ENCODE peak calls at places on chromosomes 11 and 22, in four cellular contexts. Q is psoas muscle, H is BJ, G is adrenal gland. A is an unnamed sample.

GRCh38 chr11:74671520-74672196 is 59.6 kb downstream of the CHRDL2 start:
- DNase-seq in H (peak; percentile 41), Q (no peak), G (peak; percentile 14), A (peak; percentile 27)

GRCh38 chr22:19107730-19108074 is 14.5 kb downstream of the DGCR2 start:
- DNase-seq in G (no peak), Q (no peak), H (no peak), A (no peak)

GRCh38 chr11:63551889-63552266 is 11.3 kb downstream of the PLAAT2 start:
- DNase-seq in Q (no peak), H (no peak), G (no peak), A (no peak)

GRCh38 chr11:118175600-118176399 is 639 bp downstream of the SCN2B start:
- DNase-seq in H (no peak), G (no peak), Q (no peak), A (peak; percentile 83)

GRCh38 chr22:26670459-26670858 is 13.1 kb downstream of the MIAT start:
- DNase-seq in Q (no peak), G (no peak), H (no peak), A (no peak)

GRCh38 chr11:117834068-117834810 is 9.7 kb upstream of the FXYD2 start:
- DNase-seq in G (peak; percentile 10), H (no peak), Q (no peak), A (no peak)

GRCh38 chr11:62910141-62910882 is 10.9 kb downstream of the CHRM1 start:
- DNase-seq in H (no peak), Q (no peak), G (no peak), A (no peak)

GRCh38 chr22:25021976-25022711 is 69.6 kb downstream of the KIAA1671 start:
- DNase-seq in Q (no peak), G (no peak), H (no peak), A (no peak)

GRCh38 chr11:69439651-69440464 is 41.6 kb upstream of the LINC01488 start:
- DNase-seq in H (no peak), Q (no peak), G (no peak), A (no peak)

GRCh38 chr11:35029979-35030378 is 109.0 kb upstream of the CD44 start:
- DNase-seq in H (no peak), G (no peak), Q (no peak), A (peak; percentile 90)

GRCh38 chr11:101860694-101861371 is 54.0 kb upstream of the CEP126 start:
- DNase-seq in H (no peak), Q (no peak), G (peak; percentile 38), A (peak; percentile 64)

GRCh38 chr11:27386176-27386575 is 23.2 kb upstream of the CCDC34 start:
- DNase-seq in G (no peak), H (no peak), Q (no peak), A (no peak)

GRCh38 chr11:64713031-64713780 is 9.8 kb downstream of the NRXN2 start:
- DNase-seq in H (no peak), G (no peak), Q (peak; percentile 51), A (peak; percentile 17)
- H3K27me3 ChIP-seq in H (peaks cover 48% of the 10 kb centered on the region), G (peaks cover 88% of the 10 kb centered on the region), Q (peaks cover 5% of the 10 kb centered on the region), A (peaks cover 35% of the 10 kb centered on the region)

GRCh38 chr22:45911601-45912271 is 65.2 kb downstream of the WNT7B start:
- DNase-seq in H (no peak), G (no peak), Q (peak; percentile 57), A (peak; percentile 65)
- TF ChIP-seq CTCF in H (no peak), G (no peak), Q (no peak), A (peak; percentile 54)

DNA sequence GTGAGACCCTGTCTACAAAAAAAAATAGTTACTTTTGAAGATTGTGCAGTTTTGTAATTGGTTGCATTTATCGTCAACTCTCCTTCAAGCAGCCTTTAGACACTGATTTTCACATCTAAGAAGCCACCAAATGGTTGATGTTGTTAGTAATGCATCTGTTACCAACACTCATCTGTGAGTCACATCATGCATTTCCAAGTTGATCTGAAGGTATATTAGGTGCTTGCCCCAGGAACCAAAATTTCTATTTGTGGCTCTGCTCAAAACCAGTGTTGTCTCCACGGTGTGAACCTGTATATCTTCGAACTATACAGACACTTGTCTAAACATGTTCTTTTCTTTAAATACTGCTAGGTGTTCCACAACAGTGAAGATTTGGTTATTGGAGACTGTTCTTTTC is 21.6 kb downstream of the XRCC6 start:
- DNase-seq in Q (no peak), G (no peak), H (no peak), A (peak; percentile 68)
- H3K36me3 ChIP-seq in Q (peaks cover 98% of the 10 kb centered on the region), G (peaks cover 87% of the 10 kb centered on the region), H (peaks cover 15% of the 10 kb centered on the region), A (peaks cover 15% of the 10 kb centered on the region)

GRCh38 chr11:123362941-123363340 is 67.1 kb upstream of the GRAMD1B start:
- DNase-seq in H (no peak), G (no peak), Q (no peak), A (no peak)
- H3K27me3 ChIP-seq in H (peaks cover 44% of the 10 kb centered on the region), G (no peaks in the 10 kb centered on the region), Q (no peaks in the 10 kb centered on the region), A (peaks cover 21% of the 10 kb centered on the region)

A was measured in bronchial epithelial cell.